ENCODE peak calls at places on chromosomes 1 and 21, in four cellular contexts. V is uterus, K is dorsolateral prefrontal cortex, O is right atrium auricular region. Y is an unnamed sample.

GRCh38 chr1:182783068-182783467 is 6.5 kb upstream of the NPL start:
- DNase-seq in V (no peak), K (no peak), O (no peak), Y (no peak)

GRCh38 chr1:234542211-234542850 is 63.4 kb upstream of the TARBP1 start:
- DNase-seq in O (no peak), V (no peak), K (peak), Y (no peak)

GRCh38 chr1:83631836-83632235 is 367.1 kb downstream of the TTLL7 start:
- DNase-seq in V (no peak), O (no peak), K (no peak), Y (no peak)

GRCh38 chr1:114126696-114127095 is 27.0 kb downstream of the SYT6 start:
- DNase-seq in V (no peak), O (no peak), K (peak), Y (no peak)

GRCh38 chr1:232445361-232446106 is 184.4 kb downstream of the SIPA1L2 start:
- DNase-seq in K (no peak), V (no peak), O (no peak), Y (no peak)

GRCh38 chr1:31764307-31765040 is at the start of gene ADGRB2:
- DNase-seq in K (peak), V (no peak), O (no peak), Y (peak)

GRCh38 chr1:209382701-209383100 is 200.8 kb upstream of the CAMK1G start:
- DNase-seq in V (no peak), K (no peak), O (no peak), Y (no peak)

GRCh38 chr1:24107462-24108225 is 4.3 kb downstream of the MYOM3 start:
- DNase-seq in K (no peak), V (no peak), O (no peak), Y (no peak)

GRCh38 chr1:188244681-188245080 is 1415.9 kb downstream of the PLA2G4A start:
- DNase-seq in V (no peak), K (no peak), O (no peak), Y (no peak)

GRCh38 chr1:108643492-108644333 is 17.2 kb downstream of the HENMT1 start:
- DNase-seq in K (no peak), O (no peak), V (no peak), Y (no peak)

GRCh38 chr1:105556266-105556665 is 1500.2 kb upstream of the PRMT6 start:
- DNase-seq in K (no peak), O (no peak), V (no peak), Y (no peak)

GRCh38 chr1:239997515-239998311 is 94.0 kb upstream of the FMN2 start:
- DNase-seq in K (no peak), O (no peak), V (no peak), Y (peak)

GRCh38 chr1:41138549-41138948 is 103.6 kb downstream of the SCMH1 start:
- DNase-seq in O (no peak), K (no peak), V (no peak), Y (no peak)

GRCh38 chr1:6148497-6149241 is 31.5 kb downstream of the CHD5 start:
- DNase-seq in V (no peak), O (no peak), K (peak), Y (peak)

GRCh38 chr1:166858726-166859419 is 17.2 kb downstream of the TADA1 start:
- DNase-seq in V (no peak), K (peak), O (no peak), Y (no peak)

DNA sequence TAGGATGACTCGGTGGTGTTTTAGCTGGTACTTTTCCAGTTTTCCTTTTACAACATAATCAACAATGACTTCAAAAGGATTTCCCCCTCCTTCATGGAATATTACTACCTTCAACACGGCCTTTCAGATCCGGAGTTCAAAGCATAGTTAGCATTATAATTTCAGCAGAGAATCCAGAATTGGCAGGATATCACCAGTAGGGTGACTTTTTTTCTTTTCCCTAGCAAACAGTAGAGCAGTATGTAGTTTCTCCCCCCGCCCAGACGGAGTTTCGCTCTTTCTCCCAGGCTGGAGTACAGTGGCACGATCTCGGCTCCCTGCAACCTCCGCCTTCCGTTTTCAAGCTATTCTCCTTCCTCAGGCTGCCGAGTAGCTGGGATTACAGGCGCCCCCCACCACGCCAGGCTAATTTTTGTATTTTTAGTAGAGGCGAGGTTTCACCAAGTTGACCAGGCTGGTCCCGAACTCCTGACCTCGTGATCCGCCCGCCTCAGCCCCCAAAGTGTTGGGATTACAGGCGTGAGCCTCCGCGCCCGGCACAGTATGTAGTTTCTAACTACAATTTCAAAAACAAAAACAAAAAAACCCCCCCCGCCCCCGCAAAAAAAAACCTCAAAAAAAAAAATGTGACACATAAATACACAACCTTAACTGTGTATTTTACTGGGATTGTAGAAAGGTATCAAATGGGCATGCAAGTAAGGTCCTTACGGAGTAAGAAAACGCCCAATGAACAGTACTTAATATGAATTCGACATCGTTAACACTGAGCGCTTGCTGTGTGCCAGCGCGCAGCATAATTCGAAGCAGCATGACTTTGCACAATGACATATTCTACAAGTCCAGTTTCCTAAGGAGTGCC is 1.5 kb upstream of the COX20 start:
- DNase-seq in K (peak), V (peak), O (no peak), Y (peak)
- TF ChIP-seq CTCF in K (no peak), V (no peak), O (no peak), Y (peak)

GRCh38 chr1:38137164-38137563 is 90.6 kb upstream of the POU3F1 start:
- DNase-seq in V (no peak), K (no peak), O (no peak), Y (no peak)

GRCh38 chr1:38140025-38140487 is 93.5 kb upstream of the POU3F1 start:
- DNase-seq in K (no peak), O (no peak), V (no peak), Y (no peak)

GRCh38 chr1:38135621-38136414 is 89.2 kb upstream of the POU3F1 start:
- DNase-seq in O (no peak), V (no peak), K (no peak), Y (no peak)

GRCh38 chr1:38141483-38141882 is 94.9 kb upstream of the POU3F1 start:
- DNase-seq in K (no peak), V (no peak), O (no peak), Y (no peak)

DNA sequence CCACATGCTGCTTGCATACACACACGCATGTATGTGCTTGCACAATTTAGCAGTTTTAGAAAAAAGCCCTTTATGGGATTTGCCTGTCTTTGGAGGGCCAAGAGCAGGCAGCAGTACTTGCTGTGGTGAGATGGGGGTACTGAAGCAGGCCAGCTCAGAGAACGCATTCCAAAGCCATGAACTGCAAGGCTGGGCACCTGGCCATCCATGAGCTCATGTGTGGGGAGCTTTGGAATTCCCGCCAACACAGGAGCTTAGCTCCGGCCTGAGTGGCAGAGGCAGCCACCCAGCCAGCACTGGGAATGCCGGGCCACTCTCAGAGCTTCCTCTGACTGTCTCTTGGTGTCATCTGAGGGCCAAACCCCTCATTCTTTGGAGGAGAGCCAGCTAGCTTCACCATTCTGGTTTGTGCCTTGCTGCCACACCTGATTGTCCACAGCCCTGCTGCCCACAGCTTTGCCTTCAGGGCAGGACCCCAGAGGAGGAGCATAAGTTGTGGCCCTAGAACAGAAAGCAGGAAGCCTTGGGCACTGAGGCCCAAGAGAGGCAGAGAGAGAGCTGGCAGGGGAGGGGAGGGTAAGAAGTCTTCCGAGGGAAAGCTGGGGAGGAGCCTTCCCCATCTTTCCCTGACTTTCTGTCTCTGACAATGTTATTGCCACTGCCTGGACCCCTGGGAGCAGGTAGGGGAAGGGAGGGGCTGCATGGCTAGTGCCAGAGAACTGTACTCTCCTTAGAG is 92.1 kb upstream of the POU3F1 start:
- DNase-seq in K (peak), V (peak), O (peak), Y (no peak)
- TF ChIP-seq CTCF in K (no peak), V (no peak), O (peak), Y (no peak)

GRCh38 chr21:34762761-34763160 is 94.0 kb downstream of the CLIC6 start:
- DNase-seq in K (no peak), O (no peak), V (no peak), Y (no peak)
- TF ChIP-seq CTCF in K (no peak), O (no peak), V (no peak), Y (no peak)

GRCh38 chr1:154696001-154696400 is 88.0 kb upstream of the ADAR start:
- DNase-seq in V (no peak), O (no peak), K (no peak), Y (no peak)
- TF ChIP-seq CTCF in V (peak), O (peak), K (no peak), Y (peak)

DNA sequence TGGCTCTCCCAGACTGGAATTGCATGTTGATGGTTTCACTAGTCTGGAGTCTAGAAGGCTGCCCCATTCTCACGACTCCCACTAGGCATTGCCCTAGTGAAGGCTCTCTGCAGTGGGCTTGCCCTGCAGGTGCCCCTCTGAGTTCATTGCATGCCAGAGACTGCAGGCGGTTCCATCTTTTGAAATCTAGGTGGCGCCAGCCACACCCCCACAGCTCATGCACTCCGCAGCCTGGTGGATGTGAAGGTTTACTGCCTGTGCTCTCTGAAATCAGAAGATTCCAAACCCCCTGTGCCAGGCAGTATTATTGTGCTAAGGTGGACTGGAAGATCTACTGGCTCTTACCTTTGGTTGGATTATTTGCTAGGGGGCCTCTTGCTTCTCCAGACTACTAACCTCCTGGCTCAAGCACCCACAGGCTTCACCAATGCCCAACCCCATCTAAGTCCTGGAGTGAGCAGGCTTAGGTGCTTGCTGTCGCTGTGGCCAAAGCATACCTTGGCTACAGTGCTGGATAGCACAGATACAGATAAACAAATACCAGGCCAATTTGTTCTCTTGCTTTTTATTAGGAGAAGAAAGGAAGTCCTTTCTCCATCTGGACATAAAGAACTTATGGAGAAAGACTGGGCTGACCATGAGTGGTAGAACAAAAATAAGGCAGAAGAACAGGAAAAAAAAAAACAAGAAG is 83.5 kb upstream of the SIM2 start:
- DNase-seq in V (no peak), K (no peak), O (no peak), Y (no peak)
- TF ChIP-seq CTCF in V (no peak), K (no peak), O (no peak), Y (peak)

GRCh38 chr1:1300352-1300739 is 7.4 kb downstream of the ACAP3 start:
- DNase-seq in O (no peak), K (no peak), V (no peak), Y (no peak)

GRCh38 chr1:1302006-1302430 is 5.7 kb downstream of the ACAP3 start:
- DNase-seq in O (no peak), K (no peak), V (no peak), Y (no peak)

GRCh38 chr1:1297802-1298424 is 9.8 kb downstream of the ACAP3 start:
- DNase-seq in V (no peak), K (no peak), O (no peak), Y (no peak)

GRCh38 chr1:1298861-1299685 is 8.7 kb downstream of the ACAP3 start:
- DNase-seq in K (peak), V (no peak), O (no peak), Y (no peak)

GRCh38 chr1:1299686-1300351 is 7.9 kb downstream of the ACAP3 start:
- DNase-seq in O (no peak), V (no peak), K (no peak), Y (no peak)
- TF ChIP-seq CTCF in O (no peak), V (no peak), K (no peak), Y (peak)

Y was measured in progenitor cell of endocrine pancreas.